ENCODE peak calls at places on chromosomes 13 and 19, in six cellular contexts. One of them, this sample, is unnamed.

GRCh38 chr19:41352609-41353465 is 885 bp downstream of the TGFB1 start:
- DNase-seq in GM12878: no peak
- DNase-seq in HepG2: peak
- DNase-seq in K562: peak
- DNase-seq in H1: no peak
- DNase-seq in NT2/D1: no peak
- DNase-seq in this sample: no peak

GRCh38 chr19:12896460-12896859 is 5.5 kb downstream of the GCDH start:
- DNase-seq in GM12878: no peak
- DNase-seq in HepG2: no peak
- DNase-seq in K562: no peak
- DNase-seq in H1: no peak
- DNase-seq in NT2/D1: no peak
- DNase-seq in this sample: no peak

GRCh38 chr13:75813323-75813722 is 177.2 kb downstream of the LMO7 start:
- DNase-seq in GM12878: no peak
- DNase-seq in HepG2: no peak
- DNase-seq in K562: no peak
- DNase-seq in H1: no peak
- DNase-seq in NT2/D1: no peak
- DNase-seq in this sample: no peak

GRCh38 chr13:45361596-45362206 is 20.7 kb upstream of the TPT1 start:
- DNase-seq in GM12878: no peak
- DNase-seq in HepG2: no peak
- DNase-seq in K562: peak
- DNase-seq in H1: no peak
- DNase-seq in NT2/D1: no peak
- DNase-seq in this sample: peak

GRCh38 chr13:19632915-19633339 is 532 bp upstream of the MPHOSPH8 start:
- DNase-seq in GM12878: no peak
- DNase-seq in HepG2: no peak
- DNase-seq in K562: no peak
- DNase-seq in H1: no peak
- DNase-seq in NT2/D1: no peak
- DNase-seq in this sample: no peak

GRCh38 chr19:40313229-40313983 is 28.3 kb upstream of the AKT2 start:
- DNase-seq in GM12878: no peak
- DNase-seq in HepG2: no peak
- DNase-seq in K562: no peak
- DNase-seq in H1: no peak
- DNase-seq in NT2/D1: no peak
- DNase-seq in this sample: no peak

GRCh38 chr13:51154029-51154555 is 43.0 kb upstream of the C13orf42 start:
- DNase-seq in GM12878: no peak
- DNase-seq in HepG2: no peak
- DNase-seq in K562: no peak
- DNase-seq in H1: no peak
- DNase-seq in NT2/D1: no peak
- DNase-seq in this sample: no peak

GRCh38 chr19:40223135-40223822 is 3.2 kb downstream of the CCNP start:
- DNase-seq in GM12878: no peak
- DNase-seq in HepG2: no peak
- DNase-seq in K562: no peak
- DNase-seq in H1: peak
- DNase-seq in NT2/D1: no peak
- DNase-seq in this sample: no peak

GRCh38 chr13:113671066-113672001 is 4.3 kb downstream of the GRK1 start:
- DNase-seq in GM12878: no peak
- DNase-seq in HepG2: no peak
- DNase-seq in K562: no peak
- DNase-seq in H1: no peak
- DNase-seq in NT2/D1: no peak
- DNase-seq in this sample: no peak

GRCh38 chr19:12521996-12522395 is 29.3 kb downstream of the ZNF564 start:
- DNase-seq in GM12878: no peak
- DNase-seq in HepG2: peak
- DNase-seq in K562: peak
- DNase-seq in H1: peak
- DNase-seq in NT2/D1: peak
- DNase-seq in this sample: no peak

GRCh38 chr13:50519866-50520265 is 323.6 kb downstream of the DLEU7 start:
- DNase-seq in GM12878: no peak
- DNase-seq in HepG2: no peak
- DNase-seq in K562: no peak
- DNase-seq in H1: no peak
- DNase-seq in NT2/D1: no peak
- DNase-seq in this sample: no peak

GRCh38 chr19:1066748-1067340 is at the start of gene ARHGAP45:
- DNase-seq in GM12878: no peak
- DNase-seq in HepG2: no peak
- DNase-seq in K562: peak
- DNase-seq in H1: no peak
- DNase-seq in NT2/D1: no peak
- DNase-seq in this sample: no peak

GRCh38 chr19:11504502-11505031 is 1.1 kb downstream of the ZNF653 start:
- DNase-seq in GM12878: no peak
- DNase-seq in HepG2: no peak
- DNase-seq in K562: no peak
- DNase-seq in H1: no peak
- DNase-seq in NT2/D1: no peak
- DNase-seq in this sample: no peak

GRCh38 chr13:55673910-55674309 is 1466.8 kb upstream of the PRR20A start:
- DNase-seq in GM12878: no peak
- DNase-seq in HepG2: no peak
- DNase-seq in K562: no peak
- DNase-seq in H1: no peak
- DNase-seq in NT2/D1: no peak
- DNase-seq in this sample: no peak

GRCh38 chr13:77449265-77449664 is 86.2 kb upstream of the SCEL start:
- DNase-seq in GM12878: no peak
- DNase-seq in HepG2: no peak
- DNase-seq in K562: no peak
- DNase-seq in H1: no peak
- DNase-seq in NT2/D1: no peak
- DNase-seq in this sample: no peak

GRCh38 chr13:20219585-20219984 is 12.5 kb downstream of the GJB6 start:
- DNase-seq in GM12878: peak
- DNase-seq in HepG2: no peak
- DNase-seq in K562: no peak
- DNase-seq in H1: no peak
- DNase-seq in NT2/D1: no peak
- DNase-seq in this sample: no peak

GRCh38 chr19:1837625-1838105 is 10.6 kb downstream of the REXO1 start:
- DNase-seq in GM12878: no peak
- DNase-seq in HepG2: peak
- DNase-seq in K562: peak
- DNase-seq in H1: no peak
- DNase-seq in NT2/D1: no peak
- DNase-seq in this sample: no peak

GRCh38 chr13:31773538-31773937 is 34.2 kb downstream of the RXFP2 start:
- DNase-seq in GM12878: no peak
- DNase-seq in HepG2: no peak
- DNase-seq in K562: no peak
- DNase-seq in H1: no peak
- DNase-seq in NT2/D1: no peak
- DNase-seq in this sample: no peak

GRCh38 chr13:50322006-50322405 is 306.8 kb downstream of the KCNRG start:
- DNase-seq in GM12878: no peak
- DNase-seq in HepG2: no peak
- DNase-seq in K562: no peak
- DNase-seq in H1: no peak
- DNase-seq in NT2/D1: no peak
- DNase-seq in this sample: no peak

GRCh38 chr13:103695320-103695719 is 629.1 kb upstream of the SLC10A2 start:
- DNase-seq in GM12878: no peak
- DNase-seq in HepG2: no peak
- DNase-seq in K562: no peak
- DNase-seq in H1: no peak
- DNase-seq in NT2/D1: no peak
- DNase-seq in this sample: no peak

GRCh38 chr19:53333071-53333465 is 481 bp upstream of the ZNF845 start:
- DNase-seq in GM12878: no peak
- DNase-seq in HepG2: no peak
- DNase-seq in K562: no peak
- DNase-seq in H1: no peak
- DNase-seq in NT2/D1: peak
- DNase-seq in this sample: no peak

GRCh38 chr19:940591-941291 is 14.9 kb downstream of the ARID3A start:
- DNase-seq in GM12878: no peak
- DNase-seq in HepG2: no peak
- DNase-seq in K562: no peak
- DNase-seq in H1: no peak
- DNase-seq in NT2/D1: no peak
- DNase-seq in this sample: no peak

GRCh38 chr13:49248433-49249002 is 793 bp downstream of the CDADC1 start:
- DNase-seq in GM12878: no peak
- DNase-seq in HepG2: peak
- DNase-seq in K562: peak
- DNase-seq in H1: no peak
- DNase-seq in NT2/D1: no peak
- DNase-seq in this sample: no peak

GRCh38 chr19:47094557-47095517 is 18.7 kb downstream of the ZC3H4 start:
- DNase-seq in GM12878: no peak
- DNase-seq in HepG2: peak
- DNase-seq in K562: no peak
- DNase-seq in H1: no peak
- DNase-seq in NT2/D1: no peak
- DNase-seq in this sample: no peak

GRCh38 chr19:46520616-46521015 is 24.9 kb upstream of the PNMA8B start:
- DNase-seq in GM12878: no peak
- DNase-seq in HepG2: no peak
- DNase-seq in K562: peak
- DNase-seq in H1: no peak
- DNase-seq in NT2/D1: no peak
- DNase-seq in this sample: no peak

GRCh38 chr13:110883539-110883938 is 31.3 kb downstream of the ANKRD10 start:
- DNase-seq in GM12878: no peak
- DNase-seq in HepG2: no peak
- DNase-seq in K562: no peak
- DNase-seq in H1: no peak
- DNase-seq in NT2/D1: no peak
- DNase-seq in this sample: no peak
- TF ChIP-seq ZNF274 in GM12878: no peak
- TF ChIP-seq ZNF274 in HepG2: no peak
- TF ChIP-seq ZNF274 in K562: no peak
- TF ChIP-seq ZNF274 in H1: no peak
- TF ChIP-seq ZNF274 in NT2/D1: no peak
- TF ChIP-seq ZNF274 in this sample: no peak

DNA sequence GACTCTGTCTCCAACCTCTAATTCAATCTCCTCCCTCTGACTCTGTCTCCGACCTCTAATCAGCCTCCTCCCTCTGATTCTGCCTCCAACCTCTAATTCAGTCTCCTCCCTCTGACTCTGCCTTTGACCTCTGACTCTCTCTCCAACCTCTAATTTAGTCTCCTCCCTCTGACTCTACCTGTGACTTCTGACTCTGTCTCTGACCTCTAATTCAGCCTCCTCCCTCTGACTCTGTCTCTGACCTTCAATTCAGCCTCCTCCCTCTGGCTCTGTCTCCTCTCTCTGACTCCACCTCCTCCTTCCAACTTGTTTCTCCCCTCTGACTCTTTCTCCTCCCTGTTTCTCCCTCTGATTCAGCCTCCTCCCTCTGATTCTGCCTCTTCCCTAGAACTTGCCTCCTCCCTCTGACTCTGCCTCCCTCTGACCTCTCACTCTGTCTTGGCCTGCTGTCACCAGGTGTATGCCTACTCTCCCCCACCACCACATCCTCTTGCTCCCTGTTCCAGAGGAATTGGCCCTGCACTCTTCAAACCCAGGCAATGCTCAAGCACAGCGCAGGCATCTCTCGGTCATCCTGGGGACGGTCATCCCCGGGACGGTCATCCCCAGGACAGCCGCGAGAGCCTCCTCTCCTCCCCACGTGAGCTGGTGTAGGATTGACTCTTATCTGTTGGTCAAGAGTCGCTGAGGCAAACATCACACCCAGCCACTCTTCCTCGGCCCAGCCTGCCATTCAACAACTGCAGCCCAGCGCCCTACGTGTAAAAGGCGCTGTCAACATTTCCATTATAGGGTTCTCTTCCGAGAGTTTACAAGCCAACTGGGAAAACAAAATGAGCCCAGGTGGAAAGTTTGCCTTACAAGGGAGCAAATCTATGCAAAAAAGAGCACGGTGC is 60.2 kb downstream of the ZIC5 start:
- DNase-seq in GM12878: no peak
- DNase-seq in HepG2: no peak
- DNase-seq in K562: no peak
- DNase-seq in H1: no peak
- DNase-seq in NT2/D1: no peak
- DNase-seq in this sample: no peak
- TF ChIP-seq ZNF274 in GM12878: no peak
- TF ChIP-seq ZNF274 in HepG2: no peak
- TF ChIP-seq ZNF274 in K562: no peak
- TF ChIP-seq ZNF274 in H1: no peak
- TF ChIP-seq ZNF274 in NT2/D1: no peak
- TF ChIP-seq ZNF274 in this sample: no peak

GRCh38 chr13:36130542-36131214 is 504 bp downstream of the DCLK1 start:
- DNase-seq in GM12878: no peak
- DNase-seq in HepG2: no peak
- DNase-seq in K562: no peak
- DNase-seq in H1: no peak
- DNase-seq in NT2/D1: no peak
- DNase-seq in this sample: no peak
- TF ChIP-seq ZNF274 in GM12878: no peak
- TF ChIP-seq ZNF274 in HepG2: no peak
- TF ChIP-seq ZNF274 in K562: no peak
- TF ChIP-seq ZNF274 in H1: no peak
- TF ChIP-seq ZNF274 in NT2/D1: no peak
- TF ChIP-seq ZNF274 in this sample: no peak

DNA sequence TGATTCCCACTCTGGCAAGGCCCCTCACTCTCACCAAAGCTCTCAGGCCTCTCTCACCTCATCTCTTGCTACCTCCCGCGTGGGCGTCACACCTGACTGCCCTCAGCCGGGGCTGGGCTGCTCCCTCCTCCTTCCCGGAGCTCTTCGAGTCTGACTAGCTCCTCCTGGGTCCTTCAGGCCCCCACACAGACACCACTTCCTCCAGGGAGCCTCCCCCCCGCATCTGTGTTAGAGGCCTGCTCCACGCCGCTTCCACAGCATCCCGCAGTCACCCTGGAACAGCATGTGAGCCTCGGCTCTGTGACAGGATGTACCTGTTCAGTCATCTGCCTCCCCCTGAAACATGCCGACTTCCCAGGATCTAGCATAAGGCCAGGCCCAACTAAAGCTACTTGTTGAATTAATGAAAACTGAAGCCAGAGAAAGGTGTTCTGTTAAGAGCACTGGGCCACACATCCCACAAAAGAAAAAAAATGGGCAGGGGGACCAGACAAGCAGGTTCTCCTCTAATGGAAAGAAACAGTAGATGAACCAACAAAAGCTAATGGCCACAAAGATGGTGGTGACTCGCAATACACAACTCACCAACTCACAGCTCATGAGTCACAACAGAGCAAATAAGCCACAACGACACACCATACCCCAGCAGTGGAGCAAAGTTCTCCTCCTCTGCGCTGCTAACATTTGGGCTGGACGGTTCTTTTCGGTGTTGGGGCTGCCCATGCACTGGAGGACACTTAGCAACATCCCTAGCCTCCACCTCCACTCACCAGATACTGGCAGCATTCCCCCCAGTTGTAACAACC is 3.0 kb downstream of the PPP6R1 start:
- DNase-seq in GM12878: peak
- DNase-seq in HepG2: peak
- DNase-seq in K562: no peak
- DNase-seq in H1: no peak
- DNase-seq in NT2/D1: no peak
- DNase-seq in this sample: no peak
- TF ChIP-seq ZNF274 in GM12878: no peak
- TF ChIP-seq ZNF274 in HepG2: no peak
- TF ChIP-seq ZNF274 in K562: no peak
- TF ChIP-seq ZNF274 in H1: no peak
- TF ChIP-seq ZNF274 in NT2/D1: no peak
- TF ChIP-seq ZNF274 in this sample: no peak

This sample was measured in HCT116.